ENCODE peak calls at places on chromosomes 13 and 19, in five cellular contexts. Y is uterus, V is IMR-90, P is cardiac muscle cell, A is H1. G is an unnamed sample. For H3K27me3, the result is how much of the 10 kb centered on the place peaks cover.

GRCh38 chr13:23202383-23202782 is 21.6 kb downstream of the SGCG start:
- DNase-seq in Y (no peak), A (no peak), V (no peak), P (no peak), G (no peak)

GRCh38 chr19:41877490-41877876 is 404 bp downstream of the CD79A start:
- DNase-seq in A (peak), P (no peak), V (no peak), Y (no peak), G (no peak)

GRCh38 chr13:111411186-111411858 is 90.9 kb downstream of the TEX29 start:
- DNase-seq in A (no peak), V (no peak), P (no peak), Y (no peak), G (no peak)

GRCh38 chr13:95556981-95557380 is 4.5 kb downstream of the CLDN10 start:
- DNase-seq in P (no peak), V (no peak), A (no peak), Y (no peak), G (no peak)

GRCh38 chr19:28372800-28373199 is 840.2 kb downstream of the UQCRFS1 start:
- DNase-seq in V (no peak), A (no peak), Y (no peak), P (no peak), G (no peak)

GRCh38 chr13:35760678-35761308 is 284.3 kb upstream of the MAB21L1 start:
- DNase-seq in P (no peak), V (no peak), Y (no peak), A (no peak), G (no peak)

GRCh38 chr13:109881347-109881725 is 95.0 kb upstream of the IRS2 start:
- DNase-seq in Y (no peak), A (no peak), P (no peak), V (no peak), G (no peak)

GRCh38 chr19:44051654-44052402 is at the start of gene ZNF223:
- DNase-seq in P (peak), A (peak), Y (peak), V (peak), G (peak)

GRCh38 chr13:112697756-112698655 is 8.2 kb downstream of the ATP11A start:
- DNase-seq in P (no peak), Y (no peak), A (no peak), V (peak), G (no peak)

GRCh38 chr19:53977991-53978731 is 13.3 kb upstream of the CACNG6 start:
- DNase-seq in Y (peak), A (peak), V (peak), P (peak), G (peak)

GRCh38 chr19:50639121-50640112 is at the start of gene SYT3:
- DNase-seq in Y (peak), V (peak), A (peak), P (peak), G (no peak)

GRCh38 chr13:75825599-75825998 is 189.5 kb downstream of the LMO7 start:
- DNase-seq in P (no peak), V (no peak), Y (no peak), A (no peak), G (no peak)

GRCh38 chr13:32911506-32911905 is 104.7 kb upstream of the KL start:
- DNase-seq in Y (no peak), A (no peak), P (peak), V (peak), G (no peak)

GRCh38 chr13:80695841-80696240 is 354.9 kb upstream of the SPRY2 start:
- DNase-seq in A (no peak), V (no peak), P (peak), Y (no peak), G (no peak)

GRCh38 chr19:13163609-13164364 is 13.6 kb downstream of the IER2 start:
- DNase-seq in Y (peak), P (peak), V (peak), A (peak), G (peak)

GRCh38 chr19:19429361-19429760 is 23.9 kb downstream of the GATAD2A start:
- DNase-seq in Y (no peak), V (no peak), A (no peak), P (no peak), G (no peak)

DNA sequence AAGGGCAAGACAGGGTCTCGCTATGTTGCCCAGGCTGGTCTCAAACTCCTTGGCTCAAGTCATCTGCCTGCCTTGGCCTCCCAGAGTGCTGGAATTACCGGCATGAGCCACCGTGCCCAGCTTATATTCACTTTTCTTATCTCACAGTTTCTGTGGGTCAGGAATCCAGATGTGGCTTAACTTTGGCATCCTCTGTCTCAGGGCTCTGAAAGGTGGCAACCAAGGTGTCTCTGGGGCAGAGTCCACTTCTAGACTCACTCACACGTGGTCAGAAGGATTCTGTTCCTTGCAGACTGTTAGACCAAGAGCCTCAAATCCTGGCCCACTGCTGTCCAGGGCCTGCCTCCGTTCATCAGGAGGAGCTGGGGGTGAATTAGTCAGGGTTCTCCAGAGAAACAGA is 7.6 kb upstream of the LMNB2 start:
- DNase-seq in Y (no peak), V (no peak), A (no peak), P (peak), G (no peak)
- H3K27me3 ChIP-seq in Y (under half), V (under half), A (under half), P (under half), G (under half)

GRCh38 chr13:113840541-113841354 is 23.1 kb downstream of the GAS6 start:
- DNase-seq in A (no peak), Y (peak), V (no peak), P (no peak), G (no peak)

GRCh38 chr13:113841355-113841653 is 22.6 kb downstream of the GAS6 start:
- DNase-seq in A (no peak), P (no peak), V (no peak), Y (no peak), G (no peak)

GRCh38 chr13:113838711-113839201 is 25.1 kb downstream of the GAS6 start:
- DNase-seq in V (no peak), P (no peak), A (no peak), Y (no peak), G (no peak)

GRCh38 chr13:113837554-113838355 is 26.1 kb downstream of the GAS6 start:
- DNase-seq in Y (peak), P (peak), V (peak), A (no peak), G (peak)

GRCh38 chr13:113839536-113840204 is 24.2 kb downstream of the GAS6 start:
- DNase-seq in V (no peak), A (no peak), P (no peak), Y (no peak), G (no peak)
- H3K27ac ChIP-seq in V (peak), A (no peak), P (no peak), Y (peak), G (peak)

GRCh38 chr13:94154362-94154761 is 325.1 kb downstream of the DCT start:
- DNase-seq in V (peak), P (peak), Y (no peak), A (no peak), G (no peak)

GRCh38 chr13:94157705-94158218 is 321.7 kb downstream of the DCT start:
- DNase-seq in A (no peak), P (peak), V (no peak), Y (no peak), G (peak)

GRCh38 chr13:94153586-94153985 is 325.9 kb downstream of the DCT start:
- DNase-seq in P (no peak), A (no peak), V (no peak), Y (no peak), G (no peak)
- H3K27me3 ChIP-seq in P (under half), A (under half), V (under half), Y (under half), G (under half)

GRCh38 chr13:97348569-97349100 is 85.3 kb upstream of the RAP2A start:
- DNase-seq in Y (no peak), P (no peak), V (no peak), A (no peak), G (no peak)
- H3K27ac ChIP-seq in Y (no peak), P (no peak), V (no peak), A (no peak), G (no peak)

DNA sequence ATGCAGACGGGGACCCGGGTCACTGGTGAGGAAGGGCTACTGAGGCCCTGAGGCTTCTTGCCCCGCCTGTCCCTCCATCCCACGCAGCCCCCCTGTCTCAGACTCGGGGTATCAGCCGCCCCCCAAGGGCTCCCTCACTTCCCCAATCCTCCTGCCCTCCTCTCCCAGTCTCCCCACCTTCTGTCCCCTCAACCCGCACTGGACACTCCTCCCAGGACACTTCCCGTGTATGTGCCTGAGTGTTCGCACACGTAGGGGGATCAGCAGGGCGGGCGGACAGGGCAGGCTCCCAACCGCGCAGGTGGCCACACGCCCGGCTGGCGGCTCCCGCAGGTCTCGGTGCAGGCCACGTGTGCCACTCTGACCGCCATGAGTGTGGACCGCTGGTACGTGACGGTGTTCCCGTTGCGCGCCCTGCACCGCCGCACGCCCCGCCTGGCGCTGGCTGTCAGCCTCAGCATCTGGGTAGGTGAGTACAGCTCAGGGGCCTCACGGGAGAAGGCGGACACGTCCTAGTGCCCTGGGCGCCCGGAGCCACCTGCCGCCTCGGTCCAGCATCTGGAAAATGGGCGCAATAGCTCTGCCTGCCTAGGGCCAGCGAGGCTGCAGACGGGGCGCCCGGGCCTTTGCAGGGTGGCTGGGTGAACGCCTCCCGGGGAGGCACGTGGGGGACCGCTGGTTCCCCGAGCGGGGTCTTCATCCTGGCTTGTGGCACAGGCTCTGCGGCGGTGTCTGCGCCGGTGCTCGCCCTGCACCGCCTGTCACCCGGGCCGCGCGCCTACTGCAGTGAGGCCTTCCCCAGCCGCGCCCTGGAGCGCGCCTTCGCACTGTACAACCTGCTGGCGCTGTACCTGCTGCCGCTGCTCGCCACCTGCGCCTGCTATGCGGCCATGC is 2.3 kb downstream of the KISS1R start:
- DNase-seq in V (no peak), Y (no peak), P (no peak), A (peak), G (no peak)
- H3K27me3 ChIP-seq in V (under half), Y (under half), P (half or more), A (under half), G (under half)

DNA sequence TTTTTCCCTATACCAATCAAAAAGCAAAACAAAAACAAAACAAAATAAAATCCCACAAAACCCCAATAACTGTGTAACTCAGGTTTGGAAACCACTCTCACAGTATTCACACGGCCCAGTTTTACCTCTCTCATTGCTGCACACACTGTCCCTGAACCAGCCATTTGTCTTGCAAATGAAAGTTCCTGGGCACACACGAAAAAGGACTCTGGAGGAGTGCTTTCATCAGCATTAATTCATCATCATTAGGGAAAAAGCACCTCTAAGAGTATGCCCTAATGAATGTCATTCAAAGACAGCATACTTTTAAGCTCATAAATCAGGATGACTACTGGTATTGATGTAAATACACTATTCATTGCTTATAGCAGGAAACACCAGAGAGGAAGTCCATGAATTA is 306.3 kb downstream of the DNAJC15 start:
- DNase-seq in A (no peak), Y (no peak), P (no peak), V (no peak), G (no peak)
- H3K27ac ChIP-seq in A (no peak), Y (no peak), P (no peak), V (no peak), G (no peak)

G was measured in right atrium auricular region.